ENCODE peak calls at places on chromosomes 16 and 17, in seven cellular contexts. B is psoas muscle; U is amygdala; T is adrenal gland; D is activated T-helper 1 cell treated with anti-CD3 and anti-CD28 coated beads, Interleukin-12 subunit alpha, Interleukin-12 subunit beta, Interleukin-2, Interleukin-4 antibody, amounts not matched to agents 30 ng/mL and 10 ng/mL and 1 ng/mL, durations not matched to agents 14 hours and 24 hours and 36 hours; L is EL; J is AG09309. R is an unnamed sample.

GRCh38 chr16:56360117-56361008 is 65.0 kb downstream of the AMFR start:
- DNase-seq in B (no peak), D (no peak), J (no peak), U (no peak), L (no peak), T (peak; percentile 74), R (no peak)

GRCh38 chr17:29718446-29719039 is 95.8 kb upstream of the CORO6 start:
- DNase-seq in B (no peak), J (no peak), D (no peak), U (no peak), T (no peak), L (no peak), R (no peak)

GRCh38 chr16:9650284-9650683 is 531.9 kb downstream of the GRIN2A start:
- DNase-seq in D (no peak), T (no peak), L (no peak), B (no peak), J (no peak), U (no peak), R (no peak)

GRCh38 chr16:88331989-88332920 is 50.5 kb upstream of the ZNF469 start:
- DNase-seq in L (peak; percentile 100), U (no peak), B (peak; percentile 90), D (no peak), J (peak; percentile 100), T (peak; percentile 74), R (peak; percentile 92)

GRCh38 chr16:52050418-52050817 is 496.5 kb downstream of the TOX3 start:
- DNase-seq in D (no peak), U (no peak), J (no peak), B (no peak), L (peak; percentile 3), T (no peak), R (peak; percentile 9)

GRCh38 chr16:83365166-83365565 is 442.6 kb upstream of the HSBP1 start:
- DNase-seq in B (no peak), U (no peak), T (no peak), D (no peak), L (peak; percentile 45), J (peak; percentile 54), R (no peak)

GRCh38 chr17:5986644-5987043 is 83.5 kb upstream of the WSCD1 start:
- DNase-seq in J (no peak), B (no peak), T (no peak), L (no peak), U (no peak), D (no peak), R (no peak)

GRCh38 chr17:57400648-57401047 is 144.3 kb downstream of the MSI2 start:
- DNase-seq in D (no peak), J (no peak), T (no peak), U (no peak), L (no peak), B (no peak), R (no peak)

GRCh38 chr16:14056970-14057369 is 14.1 kb upstream of the MRTFB start:
- DNase-seq in B (no peak), U (no peak), T (peak; percentile 11), D (no peak), J (no peak), L (peak; percentile 68), R (no peak)

GRCh38 chr16:26454102-26454501 is 612.6 kb upstream of the C16orf82 start:
- DNase-seq in T (no peak), L (no peak), B (no peak), D (no peak), U (no peak), J (no peak), R (no peak)

GRCh38 chr17:30788918-30789317 is 35.6 kb downstream of the CRLF3 start:
- DNase-seq in J (no peak), L (peak; percentile 45), U (no peak), T (no peak), B (no peak), D (no peak), R (no peak)

GRCh38 chr17:40113961-40114272 is 7.9 kb upstream of the MSL1 start:
- DNase-seq in D (no peak), B (no peak), T (no peak), L (peak; percentile 66), U (no peak), J (no peak), R (no peak)